ENCODE peak calls at places on chromosomes 3 and 15, in nine cellular contexts. Q is GM10248, C is fibroblast of the aortic adventitia, M is tibial nerve, Z is cardiac fibroblast, G is cardiac muscle cell, H is tibial artery, T is fibroblast of pulmonary artery, D is endothelial cell. J is an unnamed sample.

GRCh38 chr15:83380682-83381081 is 66.5 kb upstream of the SH3GL3 start:
- DNase-seq in Q (peak), C (peak), M (no peak), Z (peak), G (peak), H (no peak), T (peak), D (peak), J (peak)

GRCh38 chr3:74338998-74339397 is 275.5 kb downstream of the CNTN3 start:
- DNase-seq in Q (no peak), C (no peak), M (no peak), Z (no peak), G (no peak), H (no peak), T (no peak), D (no peak), J (no peak)

GRCh38 chr15:27490867-27491595 is 520.0 kb downstream of the GABRG3 start:
- DNase-seq in Q (no peak), C (no peak), M (no peak), Z (no peak), G (no peak), H (no peak), T (no peak), D (no peak), J (no peak)

GRCh38 chr3:158808697-158809096 is 6.8 kb downstream of the MFSD1 start:
- DNase-seq in Q (no peak), C (peak), M (no peak), Z (peak), G (peak), H (no peak), T (peak), D (no peak), J (peak)

GRCh38 chr3:58518304-58518789 is 18.6 kb downstream of the ACOX2 start:
- DNase-seq in Q (no peak), C (no peak), M (no peak), Z (no peak), G (no peak), H (no peak), T (no peak), D (no peak), J (peak)

GRCh38 chr15:99009741-99010370 is 2.3 kb upstream of the PGPEP1L start:
- DNase-seq in Q (no peak), C (no peak), M (no peak), Z (no peak), G (no peak), H (no peak), T (peak), D (no peak), J (no peak)

GRCh38 chr15:48222627-48223026 is 16.5 kb downstream of the SLC12A1 start:
- DNase-seq in Q (no peak), C (peak), M (no peak), Z (no peak), G (no peak), H (no peak), T (no peak), D (no peak), J (peak)

GRCh38 chr3:68447885-68448284 is 484.5 kb downstream of the TAFA4 start:
- DNase-seq in Q (no peak), C (no peak), M (no peak), Z (no peak), G (no peak), H (no peak), T (no peak), D (no peak), J (no peak)

GRCh38 chr15:77519540-77519939 is 98.9 kb downstream of the HMG20A start:
- DNase-seq in Q (no peak), C (no peak), M (no peak), Z (no peak), G (no peak), H (peak), T (no peak), D (no peak), J (no peak)

GRCh38 chr3:56878046-56878445 is 76.3 kb upstream of the ARHGEF3 start:
- DNase-seq in Q (peak), C (peak), M (no peak), Z (peak), G (peak), H (no peak), T (peak), D (no peak), J (peak)

GRCh38 chr3:126567696-126568438 is 9.1 kb upstream of the C3orf22 start:
- DNase-seq in Q (peak), C (no peak), M (no peak), Z (no peak), G (no peak), H (no peak), T (no peak), D (no peak), J (no peak)

GRCh38 chr3:130539005-130539404 is 22.0 kb downstream of the COL6A6 start:
- DNase-seq in Q (peak), C (peak), M (no peak), Z (peak), G (peak), H (no peak), T (peak), D (peak), J (peak)

GRCh38 chr15:33860749-33861148 is 107.5 kb upstream of the CHRM5 start:
- DNase-seq in Q (no peak), C (peak), M (no peak), Z (peak), G (peak), H (no peak), T (peak), D (no peak), J (peak)

GRCh38 chr15:63364293-63365003 is 17.2 kb downstream of the CA12 start:
- DNase-seq in Q (no peak), C (no peak), M (no peak), Z (peak), G (peak), H (no peak), T (peak), D (no peak), J (no peak)

DNA sequence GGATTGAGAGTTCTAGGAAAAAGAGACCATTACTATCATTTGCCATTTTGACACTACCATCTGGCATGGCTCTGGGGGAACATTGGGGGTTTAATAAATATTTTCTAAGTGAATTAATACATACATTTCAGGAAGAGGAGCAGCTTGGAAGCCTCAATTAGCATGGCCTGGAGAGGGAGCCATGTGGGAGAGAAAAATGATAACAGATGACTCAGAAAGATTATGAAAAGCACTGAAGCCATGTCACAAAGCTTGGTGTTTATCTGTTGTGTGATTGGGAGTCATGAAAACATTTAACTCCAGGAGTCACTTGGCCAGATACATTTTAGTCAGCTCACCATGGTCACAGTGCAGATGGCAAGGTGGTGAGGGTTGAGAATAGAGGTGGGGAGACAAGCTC is 121.0 kb downstream of the SSR3 start:
- DNase-seq in Q (no peak), C (peak), M (no peak), Z (peak), G (peak), H (no peak), T (peak), D (no peak), J (peak)
- TF ChIP-seq CTCF in Q (no peak), C (no peak), M (no peak), Z (no peak), G (no peak), H (no peak), T (no peak), D (no peak), J (no peak)

GRCh38 chr3:196138464-196138863 is 56.6 kb upstream of the TFRC start:
- DNase-seq in Q (no peak), C (peak), M (no peak), Z (no peak), G (peak), H (no peak), T (peak), D (no peak), J (no peak)

GRCh38 chr3:196141866-196142673 is 60.2 kb upstream of the TFRC start:
- DNase-seq in Q (no peak), C (no peak), M (no peak), Z (no peak), G (no peak), H (no peak), T (no peak), D (no peak), J (no peak)

GRCh38 chr3:196141052-196141865 is 59.4 kb upstream of the TFRC start:
- DNase-seq in Q (no peak), C (no peak), M (no peak), Z (no peak), G (no peak), H (no peak), T (no peak), D (no peak), J (no peak)

GRCh38 chr3:196138927-196139680 is 57.2 kb upstream of the TFRC start:
- DNase-seq in Q (no peak), C (peak), M (no peak), Z (peak), G (peak), H (no peak), T (peak), D (no peak), J (no peak)

DNA sequence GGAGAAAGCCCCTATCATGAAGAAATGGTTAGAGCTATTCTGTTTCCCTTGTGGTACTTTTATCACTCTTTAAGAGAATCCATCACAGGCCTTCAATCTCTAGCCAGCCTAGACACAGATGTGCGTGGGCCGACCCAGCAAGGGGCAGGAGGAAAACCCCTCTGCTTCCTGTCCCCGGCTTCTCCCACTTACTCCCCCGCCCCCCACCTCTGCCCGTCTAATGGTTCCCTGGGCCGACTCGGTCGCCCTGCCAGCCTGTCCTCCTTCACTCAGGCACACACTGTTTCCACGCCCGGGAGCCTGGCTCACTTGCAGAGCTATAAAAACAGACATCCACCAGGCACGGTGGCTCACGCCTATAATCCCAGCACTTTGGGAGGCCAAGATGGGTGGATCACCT is 58.3 kb upstream of the TFRC start:
- DNase-seq in Q (peak), C (no peak), M (no peak), Z (no peak), G (no peak), H (no peak), T (no peak), D (no peak), J (no peak)
- TF ChIP-seq CTCF in Q (no peak), C (no peak), M (no peak), Z (no peak), G (no peak), H (no peak), T (no peak), D (no peak), J (no peak)

GRCh38 chr3:47444103-47444502 is 31.6 kb downstream of the SCAP start:
- DNase-seq in Q (no peak), C (peak), M (no peak), Z (no peak), G (no peak), H (no peak), T (no peak), D (no peak), J (no peak)

GRCh38 chr3:47436180-47436579 is 39.6 kb downstream of the SCAP start:
- DNase-seq in Q (no peak), C (no peak), M (no peak), Z (no peak), G (no peak), H (no peak), T (no peak), D (no peak), J (no peak)

GRCh38 chr3:47443611-47443995 is 32.1 kb downstream of the SCAP start:
- DNase-seq in Q (no peak), C (no peak), M (no peak), Z (no peak), G (no peak), H (no peak), T (no peak), D (no peak), J (no peak)

GRCh38 chr3:47441796-47442551 is 33.8 kb downstream of the SCAP start:
- DNase-seq in Q (no peak), C (no peak), M (no peak), Z (no peak), G (no peak), H (peak), T (no peak), D (no peak), J (no peak)

DNA sequence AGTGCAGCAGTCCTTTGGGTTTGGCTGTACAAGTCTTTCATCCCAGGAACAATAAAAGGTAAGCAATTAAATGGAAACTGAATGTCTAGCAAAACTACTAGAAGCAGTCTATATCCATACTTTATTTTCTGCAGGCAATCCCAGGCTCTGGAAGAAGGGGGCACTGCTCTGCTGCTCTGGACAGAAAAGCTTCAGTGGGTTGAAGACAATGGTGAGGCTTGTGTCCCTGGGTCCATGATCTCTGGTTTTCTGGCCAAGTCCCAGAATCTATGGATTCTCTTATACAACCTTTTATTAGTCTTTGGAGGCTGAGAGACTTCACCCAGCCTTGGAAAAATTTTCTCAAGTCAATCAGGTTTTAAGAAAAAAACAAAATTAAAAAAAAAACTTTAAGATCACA is 35.6 kb downstream of the SCAP start:
- DNase-seq in Q (no peak), C (no peak), M (no peak), Z (no peak), G (peak), H (peak), T (peak), D (no peak), J (no peak)
- TF ChIP-seq CTCF in Q (peak), C (peak), M (no peak), Z (peak), G (peak), H (no peak), T (peak), D (peak), J (peak)

GRCh38 chr3:192212335-192212734 is 515.0 kb downstream of the FGF12 start:
- DNase-seq in Q (no peak), C (no peak), M (no peak), Z (no peak), G (no peak), H (no peak), T (no peak), D (no peak), J (no peak)
- TF ChIP-seq CTCF in Q (peak), C (no peak), M (no peak), Z (peak), G (no peak), H (no peak), T (no peak), D (peak), J (no peak)

GRCh38 chr3:60742606-60743145 is 508.6 kb downstream of the FHIT start:
- DNase-seq in Q (no peak), C (peak), M (no peak), Z (peak), G (peak), H (no peak), T (peak), D (peak), J (peak)
- TF ChIP-seq CTCF in Q (no peak), C (peak), M (no peak), Z (peak), G (peak), H (no peak), T (peak), D (peak), J (peak)

GRCh38 chr3:124512881-124513609 is 217.2 kb upstream of the UMPS start:
- DNase-seq in Q (no peak), C (no peak), M (no peak), Z (no peak), G (no peak), H (no peak), T (no peak), D (no peak), J (no peak)

GRCh38 chr3:124513610-124513997 is 216.6 kb upstream of the UMPS start:
- DNase-seq in Q (no peak), C (no peak), M (no peak), Z (no peak), G (no peak), H (no peak), T (no peak), D (no peak), J (no peak)

GRCh38 chr3:124514681-124515080 is 215.6 kb upstream of the UMPS start:
- DNase-seq in Q (no peak), C (no peak), M (no peak), Z (no peak), G (no peak), H (no peak), T (no peak), D (no peak), J (no peak)

GRCh38 chr3:124510290-124510689 is 220.0 kb upstream of the UMPS start:
- DNase-seq in Q (no peak), C (peak), M (no peak), Z (peak), G (no peak), H (no peak), T (no peak), D (no peak), J (no peak)

GRCh38 chr3:124509884-124510283 is 220.4 kb upstream of the UMPS start:
- DNase-seq in Q (no peak), C (no peak), M (no peak), Z (no peak), G (no peak), H (no peak), T (no peak), D (no peak), J (no peak)
- TF ChIP-seq CTCF in Q (no peak), C (no peak), M (no peak), Z (no peak), G (no peak), H (no peak), T (no peak), D (no peak), J (no peak)

GRCh38 chr15:70247281-70247680 is 149.6 kb upstream of the TLE3 start:
- DNase-seq in Q (no peak), C (no peak), M (no peak), Z (no peak), G (no peak), H (no peak), T (no peak), D (no peak), J (no peak)
- TF ChIP-seq CTCF in Q (no peak), C (no peak), M (no peak), Z (no peak), G (no peak), H (no peak), T (no peak), D (no peak), J (no peak)

GRCh38 chr3:43690400-43691119 is at the start of gene ABHD5:
- DNase-seq in Q (peak), C (peak), M (peak), Z (peak), G (peak), H (peak), T (peak), D (peak), J (peak)
- TF ChIP-seq CTCF in Q (peak), C (peak), M (peak), Z (peak), G (peak), H (peak), T (peak), D (peak), J (peak)

DNA sequence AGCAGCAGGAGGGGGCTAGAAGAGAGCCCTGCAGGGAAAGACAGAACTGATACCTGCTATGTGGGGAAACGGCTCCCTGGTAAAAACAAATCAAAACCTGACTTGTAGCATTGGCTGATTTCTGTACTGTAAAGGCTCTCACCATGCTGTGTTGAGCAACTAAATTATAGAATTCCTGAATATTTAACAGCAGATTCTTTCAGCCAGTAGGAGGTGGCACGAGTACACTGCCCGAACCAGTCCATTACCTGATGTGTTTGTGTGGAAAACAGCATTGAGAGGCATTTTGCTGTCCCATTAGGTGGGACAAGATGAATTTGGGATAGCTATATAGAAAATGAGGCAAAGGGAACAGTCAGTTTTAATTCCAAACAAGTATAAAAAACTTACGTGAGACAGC is 201.2 kb downstream of the ATP10A start:
- DNase-seq in Q (no peak), C (no peak), M (no peak), Z (no peak), G (no peak), H (no peak), T (no peak), D (no peak), J (no peak)
- TF ChIP-seq CTCF in Q (no peak), C (peak), M (no peak), Z (no peak), G (no peak), H (no peak), T (no peak), D (no peak), J (peak)